ENCODE peak calls at places on chromosomes 3 and 15, in six cellular contexts. Z, R, D, X, A and I are unnamed samples. For H3K4me1, the result is how much of the 10 kb centered on the place peaks cover.

GRCh38 chr3:39137991-39138803 is 15.2 kb downstream of the CSRNP1 start:
- DNase-seq in X (no peak), Z (peak), A (no peak), D (no peak), R (no peak), I (no peak)

GRCh38 chr3:106825962-106826605 is 551.2 kb upstream of the CCDC54 start:
- DNase-seq in D (peak), X (no peak), R (no peak), A (no peak), Z (no peak), I (peak)

GRCh38 chr3:190718691-190719090 is 143.8 kb downstream of the GMNC start:
- DNase-seq in A (no peak), Z (no peak), D (peak), R (no peak), X (no peak), I (peak)

GRCh38 chr3:14947886-14948608 is 664 bp downstream of the NR2C2 start:
- DNase-seq in A (peak), X (peak), D (peak), R (peak), Z (peak), I (peak)

GRCh38 chr3:27613846-27614500 is 108.2 kb downstream of the EOMES start:
- DNase-seq in Z (no peak), D (peak), R (no peak), X (peak), A (no peak), I (no peak)

GRCh38 chr3:169467703-169468102 is 195.8 kb downstream of the MECOM start:
- DNase-seq in A (no peak), D (no peak), Z (no peak), R (no peak), X (no peak), I (no peak)

GRCh38 chr3:151282921-151283320 is 4.6 kb upstream of the P2RY14 start:
- DNase-seq in Z (no peak), D (peak), A (no peak), X (no peak), R (no peak), I (no peak)

GRCh38 chr15:64975390-64975789 is 14.3 kb downstream of the SPG21 start:
- DNase-seq in D (peak), A (no peak), X (no peak), Z (no peak), R (no peak), I (no peak)

GRCh38 chr15:29045717-29046116 is 159.9 kb downstream of the APBA2 start:
- DNase-seq in Z (no peak), D (peak), A (no peak), X (no peak), R (no peak), I (peak)

GRCh38 chr15:45678459-45679178 is 43.8 kb downstream of the SQOR start:
- DNase-seq in Z (no peak), A (no peak), X (no peak), D (no peak), R (no peak), I (no peak)

GRCh38 chr3:10017636-10018292 is 8.5 kb upstream of the FANCD2 start:
- DNase-seq in X (no peak), R (no peak), Z (no peak), A (no peak), D (peak), I (peak)

GRCh38 chr15:99507016-99507731 is 58.6 kb upstream of the MEF2A start:
- DNase-seq in Z (no peak), R (no peak), D (peak), X (no peak), A (no peak), I (no peak)

GRCh38 chr15:63136742-63137141 is 15.1 kb downstream of the LACTB start:
- DNase-seq in X (no peak), R (no peak), Z (no peak), A (no peak), D (peak), I (no peak)

GRCh38 chr3:34015204-34016142 is 217.0 kb downstream of the PDCD6IP start:
- DNase-seq in Z (peak), D (no peak), R (no peak), X (no peak), A (no peak), I (no peak)

GRCh38 chr3:141743305-141743704 is 5.2 kb downstream of the RNF7 start:
- DNase-seq in R (no peak), D (no peak), Z (no peak), X (no peak), A (no peak), I (no peak)

GRCh38 chr3:160125188-160125587 is 100.0 kb upstream of the C3orf80 start:
- DNase-seq in A (no peak), R (no peak), X (no peak), D (no peak), Z (no peak), I (no peak)

GRCh38 chr3:9349321-9350117 is 13.3 kb upstream of the THUMPD3 start:
- DNase-seq in A (no peak), X (no peak), D (peak), R (no peak), Z (no peak), I (peak)

GRCh38 chr3:14533457-14533958 is 6.6 kb downstream of the GRIP2 start:
- DNase-seq in Z (no peak), X (no peak), A (no peak), D (no peak), R (peak), I (no peak)

GRCh38 chr3:123258811-123259420 is 57.2 kb downstream of the SEC22A start:
- DNase-seq in X (no peak), A (no peak), Z (no peak), D (peak), R (no peak), I (no peak)

GRCh38 chr15:75143738-75144334 is 57.8 kb upstream of the C15orf39 start:
- DNase-seq in D (no peak), Z (no peak), R (no peak), X (no peak), A (no peak), I (no peak)

GRCh38 chr3:45591547-45591912 is 3.0 kb upstream of the LIMD1 start:
- DNase-seq in R (no peak), A (no peak), Z (no peak), X (no peak), D (no peak), I (no peak)

GRCh38 chr3:183486472-183486871 is 58.1 kb upstream of the MCF2L2 start:
- DNase-seq in X (no peak), R (no peak), D (no peak), A (no peak), Z (peak), I (no peak)

GRCh38 chr3:161854232-161854771 is 357.7 kb downstream of the OTOL1 start:
- DNase-seq in X (no peak), Z (peak), A (no peak), D (peak), R (no peak), I (no peak)

GRCh38 chr3:38755130-38755529 is 60.9 kb downstream of the SCN10A start:
- DNase-seq in X (no peak), A (no peak), R (no peak), D (no peak), Z (no peak), I (no peak)

GRCh38 chr3:182136008-182136910 is 424.5 kb downstream of the SOX2 start:
- DNase-seq in X (no peak), A (no peak), Z (no peak), R (no peak), D (no peak), I (no peak)

GRCh38 chr3:149377408-149378111 is at the start of gene TM4SF1:
- DNase-seq in X (no peak), Z (peak), R (peak), D (peak), A (peak), I (peak)

GRCh38 chr3:23767546-23767945 is 38.2 kb upstream of the UBE2E1 start:
- DNase-seq in A (no peak), Z (no peak), R (no peak), D (no peak), X (peak), I (no peak)
- H3K27ac ChIP-seq in A (no peak), Z (no peak), R (no peak), D (no peak), X (no peak), I (no peak)

DNA sequence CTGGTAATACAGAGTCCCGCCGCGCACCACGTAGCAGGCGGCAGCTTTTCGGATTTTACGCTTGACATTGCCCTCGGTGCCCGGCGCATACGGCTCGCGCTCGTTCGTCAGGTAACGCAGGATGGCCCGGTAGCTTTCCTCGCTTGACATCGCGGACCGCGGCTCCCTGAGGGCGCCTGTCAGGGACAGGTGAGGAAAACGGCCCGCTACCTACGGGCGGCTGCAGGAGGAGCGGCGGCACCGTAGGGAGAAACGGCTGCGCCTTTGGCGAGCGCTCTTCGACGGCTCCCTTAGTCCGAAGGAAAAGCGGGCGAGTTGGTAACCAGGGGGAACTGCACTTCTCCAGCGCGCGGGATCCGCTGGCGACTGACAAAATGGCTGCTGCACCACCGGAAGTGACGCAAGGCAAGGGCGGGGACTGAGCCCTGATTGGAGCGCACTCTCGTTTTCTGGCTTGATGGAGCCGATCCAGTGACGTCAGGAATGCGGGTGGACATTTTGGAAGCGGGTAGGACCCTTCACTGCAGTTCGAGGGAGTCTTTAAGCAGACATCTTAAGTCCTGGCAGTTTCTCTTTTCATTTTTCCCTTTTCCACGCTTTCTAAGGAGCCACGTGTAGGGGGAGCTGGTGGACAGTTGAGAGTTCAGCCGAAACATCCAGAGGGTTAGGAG is at the start of gene ZBTB11:
- DNase-seq in R (peak), D (peak), X (peak), A (peak), Z (peak), I (peak)
- H3K4me1 ChIP-seq in R (under half), D (under half), X (under half), A (under half), Z (under half), I (under half)

DNA sequence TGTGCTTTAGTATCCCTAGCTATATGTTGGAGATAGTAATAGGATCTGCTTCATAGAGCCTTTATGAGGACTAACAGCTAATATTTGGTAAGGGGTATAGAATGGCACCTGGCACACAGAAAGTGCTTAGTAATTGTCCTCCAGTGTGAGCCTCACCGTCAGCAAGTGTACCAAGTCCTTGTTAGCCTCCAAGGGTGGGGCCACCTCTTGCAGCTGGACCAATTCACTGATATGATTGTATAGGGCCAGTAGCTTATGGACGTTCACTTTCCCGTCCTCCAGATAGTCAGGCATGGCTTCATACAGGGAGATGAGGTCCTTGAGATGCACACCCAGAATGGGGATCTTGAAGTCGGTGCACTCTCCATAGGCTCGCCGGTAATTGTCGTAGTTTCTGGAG is 53.6 kb downstream of the FAM98B start:
- DNase-seq in R (no peak), X (no peak), Z (no peak), D (no peak), A (no peak), I (no peak)
- H3K27ac ChIP-seq in R (no peak), X (no peak), Z (no peak), D (no peak), A (no peak), I (no peak)

GRCh38 chr3:12935023-12935860 is 93.9 kb upstream of the RPL32 start:
- DNase-seq in Z (no peak), R (peak), A (no peak), D (peak), X (no peak), I (no peak)

GRCh38 chr3:12935861-12936830 is 94.8 kb upstream of the RPL32 start:
- DNase-seq in A (no peak), X (no peak), D (no peak), Z (no peak), R (no peak), I (no peak)

GRCh38 chr3:12940854-12941253 is 99.5 kb upstream of the RPL32 start:
- DNase-seq in A (no peak), D (no peak), X (no peak), Z (no peak), R (no peak), I (no peak)

GRCh38 chr3:12939137-12939536 is 97.8 kb upstream of the RPL32 start:
- DNase-seq in A (no peak), R (no peak), D (no peak), Z (no peak), X (no peak), I (no peak)

DNA sequence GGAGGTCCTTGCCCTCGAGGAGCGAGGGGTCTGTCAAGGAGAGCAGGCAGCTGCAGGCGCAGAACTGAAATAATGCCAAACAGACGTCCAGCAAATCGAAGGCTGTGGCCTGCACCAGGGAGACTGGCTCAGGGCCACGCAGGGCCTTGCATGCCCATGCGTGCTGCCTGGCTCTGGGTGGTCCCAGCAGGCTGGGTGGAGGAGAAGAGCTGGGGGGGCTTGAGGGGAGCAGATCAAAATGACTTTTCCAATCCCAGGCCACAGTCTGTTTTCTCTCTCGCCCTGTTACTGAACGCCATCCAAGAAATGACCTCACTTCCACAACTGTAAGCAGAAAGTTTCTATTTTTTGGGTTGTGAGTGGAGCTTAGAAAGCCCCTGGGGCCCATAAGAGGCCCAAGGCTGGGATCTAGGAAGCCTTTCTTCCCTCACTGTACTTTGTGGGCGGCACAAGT is 96.9 kb upstream of the RPL32 start:
- DNase-seq in A (peak), X (no peak), D (no peak), Z (no peak), R (no peak), I (no peak)
- H3K4me1 ChIP-seq in A (under half), X (under half), D (under half), Z (under half), R (under half), I (under half)

DNA sequence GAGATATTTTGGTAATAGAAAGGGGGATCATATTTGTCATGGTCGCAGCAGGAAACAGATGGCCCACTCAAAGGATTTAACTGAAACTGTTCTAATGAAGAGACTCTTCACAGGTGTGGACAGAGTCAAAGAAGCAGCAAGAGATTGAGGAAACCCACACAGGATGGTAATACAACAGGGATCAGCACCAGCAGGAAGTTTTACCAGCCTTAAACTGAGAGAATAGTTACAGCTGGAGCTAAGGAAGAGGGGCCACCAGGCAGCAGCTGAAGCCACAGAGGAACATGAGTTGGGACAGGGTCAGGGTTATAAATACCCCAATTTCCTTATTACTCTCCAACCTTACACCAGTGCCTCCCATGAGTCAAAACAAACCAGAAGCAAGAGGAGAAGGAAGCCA is 131.8 kb upstream of the UBE2E2 start:
- DNase-seq in X (no peak), R (no peak), A (no peak), Z (no peak), D (no peak), I (no peak)
- H3K27ac ChIP-seq in X (no peak), R (no peak), A (no peak), Z (no peak), D (no peak), I (no peak)

GRCh38 chr3:188266581-188267274 is 112.8 kb downstream of the LPP start:
- DNase-seq in D (peak), X (no peak), Z (no peak), R (no peak), A (no peak), I (peak)

GRCh38 chr3:188269040-188269439 is 115.1 kb downstream of the LPP start:
- DNase-seq in Z (no peak), D (no peak), A (no peak), X (no peak), R (no peak), I (no peak)

GRCh38 chr3:188267790-188268333 is 113.9 kb downstream of the LPP start:
- DNase-seq in R (no peak), A (no peak), Z (no peak), D (no peak), X (no peak), I (no peak)

GRCh38 chr3:188270423-188270972 is 116.5 kb downstream of the LPP start:
- DNase-seq in D (peak), A (no peak), R (no peak), Z (no peak), X (no peak), I (peak)

GRCh38 chr3:188268336-188268735 is 114.4 kb downstream of the LPP start:
- DNase-seq in X (no peak), R (no peak), D (no peak), Z (no peak), A (no peak), I (no peak)
- H3K4me1 ChIP-seq in X (under half), R (under half), D (half or more), Z (under half), A (half or more), I (half or more)

GRCh38 chr15:90315276-90315982 is 36.7 kb upstream of the ZNF774 start:
- DNase-seq in Z (no peak), X (no peak), A (peak), D (peak), R (peak), I (no peak)
- H3K27ac ChIP-seq in Z (no peak), X (no peak), A (peak), D (no peak), R (peak), I (no peak)

GRCh38 chr3:115615451-115615850 is 7.9 kb upstream of the GAP43 start:
- DNase-seq in A (no peak), Z (no peak), D (no peak), R (no peak), X (no peak), I (no peak)
- H3K4me1 ChIP-seq in A (under half), Z (under half), D (under half), R (under half), X (under half), I (under half)